ENCODE peak calls at places on chromosomes 2 and 18, in six cellular contexts. One of them, this sample, is unnamed.

GRCh38 chr2:166376488-166376828 is 714 bp upstream of the SCN9A start:
- DNase-seq in SK-N-SH: peak; percentile 13
- DNase-seq in CD8-positive, alpha-beta T cell: no peak
- DNase-seq in heart right ventricle: no peak
- DNase-seq in tibial artery: no peak
- DNase-seq in OCI-LY7: no peak
- DNase-seq in this sample: no peak

GRCh38 chr2:58521803-58522602 is 280.9 kb upstream of the FANCL start:
- DNase-seq in tibial artery: no peak
- DNase-seq in SK-N-SH: peak; percentile 9
- DNase-seq in heart right ventricle: no peak
- DNase-seq in CD8-positive, alpha-beta T cell: no peak
- DNase-seq in OCI-LY7: no peak
- DNase-seq in this sample: no peak

GRCh38 chr2:66576381-66577330 is 141.7 kb downstream of the MEIS1 start:
- DNase-seq in OCI-LY7: no peak
- DNase-seq in CD8-positive, alpha-beta T cell: no peak
- DNase-seq in heart right ventricle: no peak
- DNase-seq in tibial artery: no peak
- DNase-seq in SK-N-SH: no peak
- DNase-seq in this sample: peak; percentile 24

GRCh38 chr2:39068757-39069515 is 51.9 kb downstream of the SOS1 start:
- DNase-seq in heart right ventricle: no peak
- DNase-seq in tibial artery: no peak
- DNase-seq in CD8-positive, alpha-beta T cell: no peak
- DNase-seq in SK-N-SH: no peak
- DNase-seq in OCI-LY7: no peak
- DNase-seq in this sample: no peak

GRCh38 chr2:163200726-163201125 is 362.2 kb upstream of the KCNH7 start:
- DNase-seq in heart right ventricle: no peak
- DNase-seq in CD8-positive, alpha-beta T cell: no peak
- DNase-seq in OCI-LY7: no peak
- DNase-seq in SK-N-SH: no peak
- DNase-seq in tibial artery: no peak
- DNase-seq in this sample: no peak

GRCh38 chr2:186612555-186613440 is 22.9 kb downstream of the ITGAV start:
- DNase-seq in SK-N-SH: no peak
- DNase-seq in CD8-positive, alpha-beta T cell: no peak
- DNase-seq in tibial artery: no peak
- DNase-seq in OCI-LY7: no peak
- DNase-seq in heart right ventricle: no peak
- DNase-seq in this sample: no peak

GRCh38 chr18:1292167-1292566 is 387.5 kb downstream of the ADCYAP1 start:
- DNase-seq in CD8-positive, alpha-beta T cell: no peak
- DNase-seq in tibial artery: no peak
- DNase-seq in heart right ventricle: no peak
- DNase-seq in SK-N-SH: no peak
- DNase-seq in OCI-LY7: no peak
- DNase-seq in this sample: no peak

GRCh38 chr2:218975060-218975777 is 9.8 kb downstream of the FEV start:
- DNase-seq in OCI-LY7: no peak
- DNase-seq in SK-N-SH: no peak
- DNase-seq in CD8-positive, alpha-beta T cell: no peak
- DNase-seq in tibial artery: no peak
- DNase-seq in heart right ventricle: no peak
- DNase-seq in this sample: no peak

GRCh38 chr2:125696573-125696972 is 959.4 kb upstream of the GYPC start:
- DNase-seq in OCI-LY7: no peak
- DNase-seq in heart right ventricle: no peak
- DNase-seq in tibial artery: no peak
- DNase-seq in SK-N-SH: no peak
- DNase-seq in CD8-positive, alpha-beta T cell: no peak
- DNase-seq in this sample: no peak

GRCh38 chr2:188346059-188346458 is 54.4 kb downstream of the GULP1 start:
- DNase-seq in OCI-LY7: no peak
- DNase-seq in CD8-positive, alpha-beta T cell: no peak
- DNase-seq in heart right ventricle: no peak
- DNase-seq in SK-N-SH: no peak
- DNase-seq in tibial artery: no peak
- DNase-seq in this sample: no peak

GRCh38 chr2:46870051-46870839 is 45.4 kb downstream of the MCFD2 start:
- DNase-seq in tibial artery: no peak
- DNase-seq in OCI-LY7: no peak
- DNase-seq in SK-N-SH: no peak
- DNase-seq in CD8-positive, alpha-beta T cell: no peak
- DNase-seq in heart right ventricle: no peak
- DNase-seq in this sample: no peak

GRCh38 chr2:174717273-174717672 is 47.0 kb downstream of the CHRNA1 start:
- DNase-seq in OCI-LY7: no peak
- DNase-seq in CD8-positive, alpha-beta T cell: no peak
- DNase-seq in SK-N-SH: no peak
- DNase-seq in heart right ventricle: no peak
- DNase-seq in tibial artery: no peak
- DNase-seq in this sample: no peak

GRCh38 chr2:31088516-31089195 is 49.6 kb downstream of the GALNT14 start:
- DNase-seq in tibial artery: no peak
- DNase-seq in heart right ventricle: no peak
- DNase-seq in OCI-LY7: no peak
- DNase-seq in SK-N-SH: no peak
- DNase-seq in CD8-positive, alpha-beta T cell: no peak
- DNase-seq in this sample: no peak

GRCh38 chr2:25197336-25198208 is 29.2 kb upstream of the POMC start:
- DNase-seq in heart right ventricle: no peak
- DNase-seq in OCI-LY7: no peak
- DNase-seq in tibial artery: no peak
- DNase-seq in SK-N-SH: no peak
- DNase-seq in CD8-positive, alpha-beta T cell: no peak
- DNase-seq in this sample: no peak

GRCh38 chr2:147182260-147182659 is 662.6 kb upstream of the ACVR2A start:
- DNase-seq in tibial artery: no peak
- DNase-seq in OCI-LY7: no peak
- DNase-seq in CD8-positive, alpha-beta T cell: no peak
- DNase-seq in SK-N-SH: no peak
- DNase-seq in heart right ventricle: no peak
- DNase-seq in this sample: no peak

GRCh38 chr2:30756051-30756719 is 51.1 kb downstream of the CAPN13 start:
- DNase-seq in tibial artery: peak; percentile 25
- DNase-seq in CD8-positive, alpha-beta T cell: no peak
- DNase-seq in SK-N-SH: peak; percentile 80
- DNase-seq in OCI-LY7: no peak
- DNase-seq in heart right ventricle: no peak
- DNase-seq in this sample: no peak

GRCh38 chr2:101736861-101737291 is 39.4 kb downstream of the MAP4K4 start:
- DNase-seq in CD8-positive, alpha-beta T cell: no peak
- DNase-seq in tibial artery: no peak
- DNase-seq in SK-N-SH: no peak
- DNase-seq in heart right ventricle: no peak
- DNase-seq in OCI-LY7: no peak
- DNase-seq in this sample: no peak

GRCh38 chr2:72973566-72974435 is 56.5 kb downstream of the EMX1 start:
- DNase-seq in SK-N-SH: peak; percentile 86
- DNase-seq in OCI-LY7: peak; percentile 75
- DNase-seq in CD8-positive, alpha-beta T cell: peak; percentile 40
- DNase-seq in heart right ventricle: peak; percentile 30
- DNase-seq in tibial artery: no peak
- DNase-seq in this sample: peak; percentile 44

GRCh38 chr2:211351998-211352397 is 795.6 kb downstream of the CPS1 start:
- DNase-seq in CD8-positive, alpha-beta T cell: no peak
- DNase-seq in tibial artery: no peak
- DNase-seq in SK-N-SH: no peak
- DNase-seq in heart right ventricle: no peak
- DNase-seq in OCI-LY7: no peak
- DNase-seq in this sample: no peak

GRCh38 chr2:158783923-158784322 is 11.2 kb upstream of the DAPL1 start:
- DNase-seq in OCI-LY7: peak; percentile 20
- DNase-seq in CD8-positive, alpha-beta T cell: no peak
- DNase-seq in heart right ventricle: no peak
- DNase-seq in SK-N-SH: no peak
- DNase-seq in tibial artery: no peak
- DNase-seq in this sample: no peak

GRCh38 chr2:18242716-18243115 is 317.7 kb downstream of the RDH14 start:
- DNase-seq in tibial artery: no peak
- DNase-seq in OCI-LY7: no peak
- DNase-seq in SK-N-SH: no peak
- DNase-seq in heart right ventricle: no peak
- DNase-seq in CD8-positive, alpha-beta T cell: no peak
- DNase-seq in this sample: no peak

DNA sequence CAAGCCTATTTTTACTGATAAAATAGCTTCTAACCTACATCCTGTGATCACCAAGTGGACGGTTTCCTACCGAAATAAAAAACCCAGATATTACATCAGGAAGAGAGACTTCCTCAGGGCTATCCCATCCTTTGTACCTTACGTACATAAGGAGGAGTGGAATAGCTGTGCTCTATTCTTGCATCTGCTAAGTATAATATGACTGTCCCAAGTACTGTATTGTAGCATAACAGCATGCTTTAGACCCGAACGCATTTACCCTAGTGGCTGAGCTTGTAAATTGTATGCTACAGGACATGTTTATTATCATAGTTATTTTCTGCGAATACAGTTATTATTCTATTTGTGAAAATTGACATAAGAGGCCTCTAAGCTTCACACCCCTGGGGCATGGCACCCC is 302.4 kb downstream of the CLIP4 start:
- DNase-seq in OCI-LY7: no peak
- DNase-seq in tibial artery: no peak
- DNase-seq in CD8-positive, alpha-beta T cell: no peak
- DNase-seq in heart right ventricle: no peak
- DNase-seq in SK-N-SH: no peak
- DNase-seq in this sample: no peak
- TF ChIP-seq CTCF in OCI-LY7: no peak
- TF ChIP-seq CTCF in tibial artery: no peak
- TF ChIP-seq CTCF in CD8-positive, alpha-beta T cell: no peak
- TF ChIP-seq CTCF in heart right ventricle: no peak
- TF ChIP-seq CTCF in SK-N-SH: no peak
- TF ChIP-seq CTCF in this sample: no peak

DNA sequence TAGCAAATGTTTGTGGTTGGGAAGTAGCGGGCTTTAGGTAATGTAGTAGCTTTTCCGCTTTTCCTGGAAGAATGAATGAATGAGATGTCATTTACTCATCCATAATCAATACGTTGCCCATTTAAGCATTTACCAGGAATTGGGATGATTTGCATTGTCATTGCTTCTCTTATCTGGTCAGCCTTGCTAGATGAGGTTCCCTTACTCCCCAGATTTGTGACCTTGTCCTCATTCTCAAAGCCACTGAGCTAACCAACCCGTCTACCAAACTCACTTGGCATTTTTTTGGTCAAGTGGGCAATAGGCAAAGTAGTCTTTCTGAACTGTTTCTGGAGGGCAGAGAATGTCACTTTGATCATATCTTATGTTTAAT is 756 bp downstream of the GALNT1 start:
- DNase-seq in heart right ventricle: no peak
- DNase-seq in tibial artery: no peak
- DNase-seq in CD8-positive, alpha-beta T cell: no peak
- DNase-seq in OCI-LY7: peak; percentile 2
- DNase-seq in SK-N-SH: no peak
- DNase-seq in this sample: no peak
- TF ChIP-seq CTCF in heart right ventricle: no peak
- TF ChIP-seq CTCF in tibial artery: no peak
- TF ChIP-seq CTCF in CD8-positive, alpha-beta T cell: no peak
- TF ChIP-seq CTCF in OCI-LY7: no peak
- TF ChIP-seq CTCF in SK-N-SH: no peak
- TF ChIP-seq CTCF in this sample: no peak

GRCh38 chr2:105114551-105114950 is 76.7 kb downstream of the MRPS9 start:
- DNase-seq in CD8-positive, alpha-beta T cell: no peak
- DNase-seq in heart right ventricle: no peak
- DNase-seq in SK-N-SH: peak; percentile 81
- DNase-seq in OCI-LY7: peak; percentile 64
- DNase-seq in tibial artery: no peak
- DNase-seq in this sample: no peak
- TF ChIP-seq CTCF in CD8-positive, alpha-beta T cell: peak; percentile 74
- TF ChIP-seq CTCF in heart right ventricle: peak; percentile 68
- TF ChIP-seq CTCF in SK-N-SH: peak; percentile 86
- TF ChIP-seq CTCF in OCI-LY7: peak; percentile 91
- TF ChIP-seq CTCF in tibial artery: peak; percentile 60
- TF ChIP-seq CTCF in this sample: peak; percentile 86

GRCh38 chr2:119496682-119497081 is 27.6 kb downstream of the SCTR start:
- DNase-seq in CD8-positive, alpha-beta T cell: no peak
- DNase-seq in SK-N-SH: no peak
- DNase-seq in tibial artery: no peak
- DNase-seq in OCI-LY7: no peak
- DNase-seq in heart right ventricle: no peak
- DNase-seq in this sample: no peak
- TF ChIP-seq CTCF in CD8-positive, alpha-beta T cell: no peak
- TF ChIP-seq CTCF in SK-N-SH: no peak
- TF ChIP-seq CTCF in tibial artery: no peak
- TF ChIP-seq CTCF in OCI-LY7: no peak
- TF ChIP-seq CTCF in heart right ventricle: no peak
- TF ChIP-seq CTCF in this sample: no peak

This sample was measured in progenitor cell of endocrine pancreas.